ENCODE peak calls at places on chromosome 14, in eight cellular contexts. S is heart right ventricle, T is RPMI7951, Q is SW 1271, J is NCI-H187 treated with DMSO at 0.1 percent for 48 hours, X is cardiac muscle cell, V is GM20000, R is HS-27A. I is an unnamed sample.

GRCh38 chr14:76917759-76918175 is 91.6 kb downstream of the LRRC74A start:
- DNase-seq in Q (no peak), J (peak; percentile 91), T (peak; percentile 42), R (no peak), X (no peak), S (peak; percentile 76), V (no peak), I (peak; percentile 81)

GRCh38 chr14:105069554-105069886 is 4.3 kb upstream of the GPR132 start:
- DNase-seq in T (no peak), Q (no peak), V (no peak), J (no peak), S (no peak), R (no peak), X (no peak), I (no peak)

GRCh38 chr14:58637040-58637390 is 747 bp upstream of the DACT1 start:
- DNase-seq in X (peak; percentile 58), R (no peak), V (no peak), Q (no peak), S (peak; percentile 25), J (no peak), T (peak; percentile 59), I (no peak)

GRCh38 chr14:26286066-26286791 is 311.6 kb downstream of the NOVA1 start:
- DNase-seq in T (no peak), V (no peak), J (no peak), R (no peak), S (no peak), Q (no peak), X (no peak), I (no peak)

GRCh38 chr14:52369305-52369781 is 55.2 kb downstream of the PTGER2 start:
- DNase-seq in V (no peak), T (peak; percentile 66), J (no peak), R (no peak), X (no peak), S (no peak), Q (no peak), I (no peak)

GRCh38 chr14:92352158-92352985 is 29.4 kb downstream of the SLC24A4 start:
- DNase-seq in Q (no peak), J (no peak), T (no peak), V (peak; percentile 53), R (no peak), X (peak; percentile 30), S (no peak), I (peak; percentile 36)

GRCh38 chr14:49306152-49306751 is 279.9 kb downstream of the RPS29 start:
- DNase-seq in R (no peak), T (peak; percentile 2), S (no peak), J (no peak), X (peak; percentile 51), V (peak; percentile 10), Q (no peak), I (peak; percentile 1)

GRCh38 chr14:75120546-75121291 is 6.1 kb downstream of the NEK9 start:
- DNase-seq in S (no peak), X (no peak), Q (no peak), R (no peak), T (no peak), J (no peak), V (no peak), I (no peak)

GRCh38 chr14:52977798-52978197 is 26.9 kb upstream of the FERMT2 start:
- DNase-seq in X (no peak), Q (no peak), T (no peak), J (no peak), V (no peak), S (no peak), R (no peak), I (no peak)

GRCh38 chr14:64758711-64759554 is 54.7 kb downstream of the PLEKHG3 start:
- DNase-seq in R (peak; percentile 56), V (no peak), J (no peak), Q (no peak), T (peak; percentile 68), S (no peak), X (no peak), I (peak; percentile 44)

GRCh38 chr14:80933282-80933681 is 8.3 kb downstream of the CEP128 start:
- DNase-seq in S (no peak), R (no peak), X (no peak), V (no peak), T (no peak), Q (no peak), J (no peak), I (no peak)

GRCh38 chr14:99758121-99758871 is 34.9 kb upstream of the EML1 start:
- DNase-seq in V (no peak), J (no peak), S (no peak), T (peak; percentile 89), Q (no peak), R (no peak), X (no peak), I (peak; percentile 63)

GRCh38 chr14:99589031-99589441 is 15.0 kb downstream of the CCDC85C start:
- DNase-seq in S (no peak), T (peak; percentile 28), R (no peak), X (no peak), V (no peak), J (no peak), Q (no peak), I (peak; percentile 81)

GRCh38 chr14:59004012-59004411 is 184.5 kb upstream of the DAAM1 start:
- DNase-seq in V (no peak), J (no peak), S (no peak), R (no peak), X (peak; percentile 14), T (peak; percentile 35), Q (no peak), I (no peak)

GRCh38 chr14:91354979-91355685 is 62.5 kb downstream of the CCDC88C start:
- DNase-seq in Q (no peak), J (no peak), X (no peak), R (no peak), S (no peak), T (no peak), V (no peak), I (peak; percentile 68)